ENCODE peak calls at places on chromosomes 2 and 18, in six cellular contexts. D is T follicular helper cell, Y is nephron progenitor cell, Q is T-helper 9 cell, X is AG09309, M is fibroblast of lung. B is an unnamed sample.

GRCh38 chr2:226655871-226656270 is 143.7 kb downstream of the IRS1 start:
- DNase-seq in Q (no peak), Y (no peak), D (no peak), M (peak; percentile 76), X (no peak), B (no peak)

GRCh38 chr2:121790276-121790956 is 35.0 kb downstream of the TSN start:
- DNase-seq in X (peak; percentile 72), Y (no peak), Q (no peak), D (no peak), M (peak; percentile 70), B (peak; percentile 92)

GRCh38 chr2:197495433-197496134 is 4.1 kb downstream of the HSPD1 start:
- DNase-seq in X (no peak), D (no peak), Y (no peak), M (no peak), Q (no peak), B (no peak)

GRCh38 chr2:239311132-239312040 is 89.4 kb downstream of the HDAC4 start:
- DNase-seq in Q (no peak), Y (no peak), M (peak; percentile 55), D (no peak), X (no peak), B (no peak)

GRCh38 chr2:40256649-40257048 is 195.2 kb downstream of the SLC8A1 start:
- DNase-seq in X (no peak), M (no peak), Q (no peak), Y (no peak), D (no peak), B (peak; percentile 48)

GRCh38 chr2:96212336-96212735 is 3.7 kb upstream of the STARD7 start:
- DNase-seq in M (no peak), X (no peak), Y (no peak), D (no peak), Q (no peak), B (no peak)

GRCh38 chr2:122236152-122236892 is 480.9 kb downstream of the TSN start:
- DNase-seq in X (no peak), M (peak; percentile 33), Y (no peak), Q (no peak), D (no peak), B (peak; percentile 52)

GRCh38 chr2:70664525-70664924 is 103.5 kb downstream of the ADD2 start:
- DNase-seq in Y (no peak), X (no peak), D (no peak), Q (no peak), M (no peak), B (no peak)

GRCh38 chr2:200905618-200906296 is 16.6 kb downstream of the NIF3L1 start:
- DNase-seq in M (peak; percentile 75), X (no peak), D (no peak), Q (peak; percentile 16), Y (peak; percentile 53), B (peak; percentile 69)

GRCh38 chr2:188746727-188747126 is 227.4 kb upstream of the COL3A1 start:
- DNase-seq in M (peak; percentile 33), D (no peak), Q (no peak), Y (no peak), X (peak; percentile 1), B (peak; percentile 28)

GRCh38 chr2:179612108-179612507 is 249.3 kb downstream of the ZNF385B start:
- DNase-seq in D (no peak), Y (no peak), M (peak; percentile 51), X (peak; percentile 91), Q (no peak), B (no peak)

GRCh38 chr2:213021971-213022899 is 129.2 kb downstream of the IKZF2 start:
- DNase-seq in X (no peak), D (no peak), Q (no peak), M (peak; percentile 45), Y (no peak), B (peak; percentile 37)

GRCh38 chr18:56823986-56824385 is 172.8 kb downstream of the WDR7 start:
- DNase-seq in M (no peak), D (no peak), Q (no peak), X (no peak), Y (no peak), B (peak; percentile 4)

GRCh38 chr2:209990838-209991237 is 11.6 kb upstream of the RPE start:
- DNase-seq in X (no peak), Q (no peak), M (no peak), D (no peak), Y (no peak), B (no peak)

GRCh38 chr2:118221952-118222594 is 133.8 kb downstream of the INSIG2 start:
- DNase-seq in Q (no peak), M (peak; percentile 78), X (peak; percentile 57), Y (peak; percentile 53), D (no peak), B (peak; percentile 80)

GRCh38 chr2:161131074-161131680 is 29.1 kb upstream of the TANK start:
- DNase-seq in Q (no peak), Y (no peak), D (no peak), M (no peak), X (no peak), B (no peak)

GRCh38 chr18:79616651-79617518 is 62.7 kb upstream of the CTDP1 start:
- DNase-seq in M (no peak), D (no peak), Q (no peak), Y (no peak), X (no peak), B (no peak)

GRCh38 chr2:195782156-195782555 is 125.1 kb downstream of the SLC39A10 start:
- DNase-seq in Y (no peak), D (no peak), Q (no peak), M (peak; percentile 19), X (peak; percentile 1), B (no peak)

GRCh38 chr2:55511508-55512124 is 7.9 kb upstream of the CFAP36 start:
- DNase-seq in Y (peak; percentile 22), Q (no peak), D (no peak), M (peak; percentile 58), X (no peak), B (peak; percentile 58)

GRCh38 chr2:25400576-25401241 is 59.0 kb upstream of the DNMT3A start:
- DNase-seq in Y (no peak), M (no peak), D (no peak), X (no peak), Q (no peak), B (no peak)

B was measured in epithelial cell of esophagus.